ENCODE peak calls at places on chromosomes 16 and 17, in six cellular contexts. One of them, this sample, is unnamed.

GRCh38 chr17:77128895-77129567 is 11.7 kb upstream of the SEC14L1 start:
- DNase-seq in neuronal stem cell: no peak
- DNase-seq in mesenchymal stem cell: no peak
- DNase-seq in mesendoderm: no peak
- DNase-seq in H9: no peak
- DNase-seq in H1: no peak
- DNase-seq in this sample: no peak

GRCh38 chr17:55641559-55642160 is 81.0 kb downstream of the TMEM100 start:
- DNase-seq in neuronal stem cell: no peak
- DNase-seq in mesenchymal stem cell: peak
- DNase-seq in mesendoderm: peak
- DNase-seq in H9: peak
- DNase-seq in H1: peak
- DNase-seq in this sample: peak

GRCh38 chr16:8541868-8542267 is 48.4 kb downstream of the TMEM114 start:
- DNase-seq in neuronal stem cell: no peak
- DNase-seq in mesenchymal stem cell: no peak
- DNase-seq in mesendoderm: no peak
- DNase-seq in H9: no peak
- DNase-seq in H1: no peak
- DNase-seq in this sample: no peak

GRCh38 chr17:71966459-71967313 is 154.1 kb upstream of the SOX9 start:
- DNase-seq in neuronal stem cell: no peak
- DNase-seq in mesenchymal stem cell: no peak
- DNase-seq in mesendoderm: no peak
- DNase-seq in H9: no peak
- DNase-seq in H1: no peak
- DNase-seq in this sample: no peak

GRCh38 chr16:16151315-16151714 is 72.0 kb downstream of the ABCC6 start:
- DNase-seq in neuronal stem cell: no peak
- DNase-seq in mesenchymal stem cell: no peak
- DNase-seq in mesendoderm: no peak
- DNase-seq in H9: no peak
- DNase-seq in H1: no peak
- DNase-seq in this sample: peak

GRCh38 chr16:85614338-85615013 is 1.4 kb downstream of the GSE1 start:
- DNase-seq in neuronal stem cell: peak
- DNase-seq in mesenchymal stem cell: peak
- DNase-seq in mesendoderm: no peak
- DNase-seq in H9: no peak
- DNase-seq in H1: no peak
- DNase-seq in this sample: no peak

GRCh38 chr17:65896889-65897288 is 295.0 kb downstream of the CEP112 start:
- DNase-seq in neuronal stem cell: no peak
- DNase-seq in mesenchymal stem cell: no peak
- DNase-seq in mesendoderm: no peak
- DNase-seq in H9: no peak
- DNase-seq in H1: no peak
- DNase-seq in this sample: no peak

GRCh38 chr16:70375636-70376611 is 29.2 kb downstream of the DDX19A start:
- DNase-seq in neuronal stem cell: no peak
- DNase-seq in mesenchymal stem cell: no peak
- DNase-seq in mesendoderm: peak
- DNase-seq in H9: no peak
- DNase-seq in H1: no peak
- DNase-seq in this sample: no peak

GRCh38 chr16:65125871-65126270 is 4.0 kb upstream of the CDH11 start:
- DNase-seq in neuronal stem cell: no peak
- DNase-seq in mesenchymal stem cell: peak
- DNase-seq in mesendoderm: peak
- DNase-seq in H9: no peak
- DNase-seq in H1: no peak
- DNase-seq in this sample: peak

GRCh38 chr17:3527468-3527867 is 30.1 kb downstream of the TRPV3 start:
- DNase-seq in neuronal stem cell: no peak
- DNase-seq in mesenchymal stem cell: no peak
- DNase-seq in mesendoderm: no peak
- DNase-seq in H9: no peak
- DNase-seq in H1: no peak
- DNase-seq in this sample: no peak

GRCh38 chr17:64133546-64134215 is 3.7 kb upstream of the ERN1 start:
- DNase-seq in neuronal stem cell: peak
- DNase-seq in mesenchymal stem cell: peak
- DNase-seq in mesendoderm: peak
- DNase-seq in H9: peak
- DNase-seq in H1: no peak
- DNase-seq in this sample: peak

GRCh38 chr17:72587773-72588511 is 467.1 kb downstream of the SOX9 start:
- DNase-seq in neuronal stem cell: no peak
- DNase-seq in mesenchymal stem cell: peak
- DNase-seq in mesendoderm: no peak
- DNase-seq in H9: no peak
- DNase-seq in H1: no peak
- DNase-seq in this sample: peak

GRCh38 chr17:78096093-78096492 is 32.5 kb downstream of the TMC6 start:
- DNase-seq in neuronal stem cell: no peak
- DNase-seq in mesenchymal stem cell: no peak
- DNase-seq in mesendoderm: no peak
- DNase-seq in H9: no peak
- DNase-seq in H1: no peak
- DNase-seq in this sample: no peak

GRCh38 chr16:55561319-55561848 is 5.1 kb upstream of the CAPNS2 start:
- DNase-seq in neuronal stem cell: no peak
- DNase-seq in mesenchymal stem cell: no peak
- DNase-seq in mesendoderm: no peak
- DNase-seq in H9: no peak
- DNase-seq in H1: no peak
- DNase-seq in this sample: no peak

GRCh38 chr17:80948961-80949450 is 42.6 kb upstream of the CHMP6 start:
- DNase-seq in neuronal stem cell: no peak
- DNase-seq in mesenchymal stem cell: no peak
- DNase-seq in mesendoderm: no peak
- DNase-seq in H9: no peak
- DNase-seq in H1: no peak
- DNase-seq in this sample: no peak

GRCh38 chr16:1216296-1216619 is 8.8 kb downstream of the TPSG1 start:
- DNase-seq in neuronal stem cell: no peak
- DNase-seq in mesenchymal stem cell: no peak
- DNase-seq in mesendoderm: no peak
- DNase-seq in H9: no peak
- DNase-seq in H1: no peak
- DNase-seq in this sample: no peak

GRCh38 chr17:77883213-77883650 is 75.3 kb upstream of the TNRC6C start:
- DNase-seq in neuronal stem cell: no peak
- DNase-seq in mesenchymal stem cell: no peak
- DNase-seq in mesendoderm: no peak
- DNase-seq in H9: no peak
- DNase-seq in H1: no peak
- DNase-seq in this sample: no peak

GRCh38 chr17:35973333-35974260 is 7.7 kb downstream of the CCL16 start:
- DNase-seq in neuronal stem cell: no peak
- DNase-seq in mesenchymal stem cell: peak
- DNase-seq in mesendoderm: peak
- DNase-seq in H9: no peak
- DNase-seq in H1: no peak
- DNase-seq in this sample: peak

GRCh38 chr17:45574376-45574775 is 83.9 kb upstream of the PLEKHM1 start:
- DNase-seq in neuronal stem cell: no peak
- DNase-seq in mesenchymal stem cell: peak
- DNase-seq in mesendoderm: no peak
- DNase-seq in H9: no peak
- DNase-seq in H1: no peak
- DNase-seq in this sample: peak
- H2BK15ac ChIP-seq in neuronal stem cell: no peak
- H2BK15ac ChIP-seq in mesenchymal stem cell: no peak
- H2BK15ac ChIP-seq in mesendoderm: no peak
- H2BK15ac ChIP-seq in H9: no peak
- H2BK15ac ChIP-seq in H1: no peak
- H2BK15ac ChIP-seq in this sample: no peak

DNA sequence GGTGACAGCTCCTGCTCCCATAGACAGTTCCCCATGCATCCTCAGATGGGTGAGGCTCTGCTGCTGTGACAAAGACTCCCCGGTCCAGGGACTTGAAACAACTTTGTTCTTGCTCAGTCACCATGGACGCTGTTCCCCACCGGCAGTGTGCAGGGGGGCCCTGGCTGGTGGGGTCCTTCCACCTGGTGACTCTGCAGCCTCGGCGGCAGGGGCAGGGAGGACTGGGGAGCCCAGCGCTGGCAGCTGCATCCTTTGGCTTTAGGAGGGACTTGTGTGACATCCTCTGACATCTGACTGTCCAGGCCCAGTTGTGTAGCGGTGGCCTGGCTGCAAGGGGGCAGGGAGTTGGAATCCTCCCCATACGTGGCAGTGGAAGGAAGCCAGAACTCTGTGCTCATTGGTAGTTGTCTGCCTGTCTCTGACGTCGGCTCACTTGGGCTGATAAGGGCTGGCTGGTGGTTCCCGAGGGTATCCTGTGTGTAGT is 107.3 kb downstream of the CMIP start:
- DNase-seq in neuronal stem cell: no peak
- DNase-seq in mesenchymal stem cell: peak
- DNase-seq in mesendoderm: no peak
- DNase-seq in H9: no peak
- DNase-seq in H1: no peak
- DNase-seq in this sample: peak
- H2BK5ac ChIP-seq in neuronal stem cell: peak
- H2BK5ac ChIP-seq in mesenchymal stem cell: no peak
- H2BK5ac ChIP-seq in mesendoderm: no peak
- H2BK5ac ChIP-seq in H9: no peak
- H2BK5ac ChIP-seq in H1: no peak
- H2BK5ac ChIP-seq in this sample: no peak

GRCh38 chr17:7216242-7217112 is 3.2 kb downstream of the DLG4 start:
- DNase-seq in neuronal stem cell: no peak
- DNase-seq in mesenchymal stem cell: no peak
- DNase-seq in mesendoderm: no peak
- DNase-seq in H9: no peak
- DNase-seq in H1: no peak
- DNase-seq in this sample: no peak

GRCh38 chr17:7215652-7216139 is 3.9 kb downstream of the DLG4 start:
- DNase-seq in neuronal stem cell: no peak
- DNase-seq in mesenchymal stem cell: peak
- DNase-seq in mesendoderm: peak
- DNase-seq in H9: peak
- DNase-seq in H1: no peak
- DNase-seq in this sample: peak

GRCh38 chr17:7218774-7219173 is 862 bp downstream of the DLG4 start:
- DNase-seq in neuronal stem cell: no peak
- DNase-seq in mesenchymal stem cell: no peak
- DNase-seq in mesendoderm: no peak
- DNase-seq in H9: no peak
- DNase-seq in H1: no peak
- DNase-seq in this sample: no peak

GRCh38 chr17:7218166-7218565 is 1.5 kb downstream of the DLG4 start:
- DNase-seq in neuronal stem cell: no peak
- DNase-seq in mesenchymal stem cell: no peak
- DNase-seq in mesendoderm: no peak
- DNase-seq in H9: no peak
- DNase-seq in H1: no peak
- DNase-seq in this sample: no peak

GRCh38 chr17:7217113-7217987 is 2.3 kb downstream of the DLG4 start:
- DNase-seq in neuronal stem cell: no peak
- DNase-seq in mesenchymal stem cell: peak
- DNase-seq in mesendoderm: peak
- DNase-seq in H9: peak
- DNase-seq in H1: no peak
- DNase-seq in this sample: peak
- H2BK15ac ChIP-seq in neuronal stem cell: peak
- H2BK15ac ChIP-seq in mesenchymal stem cell: peak
- H2BK15ac ChIP-seq in mesendoderm: peak
- H2BK15ac ChIP-seq in H9: no peak
- H2BK15ac ChIP-seq in H1: no peak
- H2BK15ac ChIP-seq in this sample: peak

GRCh38 chr17:45948498-45948880 is 50.6 kb upstream of the STH start:
- DNase-seq in neuronal stem cell: no peak
- DNase-seq in mesenchymal stem cell: no peak
- DNase-seq in mesendoderm: peak
- DNase-seq in H9: no peak
- DNase-seq in H1: no peak
- DNase-seq in this sample: no peak
- H2BK5ac ChIP-seq in neuronal stem cell: no peak
- H2BK5ac ChIP-seq in mesenchymal stem cell: no peak
- H2BK5ac ChIP-seq in mesendoderm: peak
- H2BK5ac ChIP-seq in H9: no peak
- H2BK5ac ChIP-seq in H1: no peak
- H2BK5ac ChIP-seq in this sample: no peak

DNA sequence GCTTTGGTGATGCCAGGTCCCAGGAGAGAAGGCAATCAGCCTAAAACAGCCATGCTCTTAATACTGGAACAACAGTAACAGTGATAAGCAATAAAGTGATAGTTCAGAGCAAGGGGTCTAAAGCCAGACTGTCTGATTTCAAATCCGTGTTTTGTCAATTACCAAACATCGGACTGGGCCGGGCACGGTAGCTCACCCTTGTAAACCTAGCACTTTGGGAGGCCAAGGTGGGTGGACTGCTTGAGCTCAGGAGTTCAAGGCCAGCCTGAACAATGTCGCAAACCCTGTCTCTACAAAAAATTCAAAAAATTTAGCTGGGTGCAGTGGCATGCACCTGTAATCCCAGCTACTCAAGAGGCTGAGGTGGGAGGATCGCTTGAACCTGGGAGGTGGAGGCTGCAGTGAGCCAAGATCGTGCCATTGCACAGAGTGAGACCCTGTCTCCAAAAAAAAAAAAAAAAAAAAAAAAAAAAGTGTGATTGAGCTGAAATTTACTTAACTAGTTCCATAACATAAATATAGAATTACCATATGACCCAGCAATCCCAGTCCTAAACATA is 5.1 kb downstream of the COPRS start:
- DNase-seq in neuronal stem cell: no peak
- DNase-seq in mesenchymal stem cell: no peak
- DNase-seq in mesendoderm: no peak
- DNase-seq in H9: no peak
- DNase-seq in H1: no peak
- DNase-seq in this sample: no peak
- H2BK15ac ChIP-seq in neuronal stem cell: no peak
- H2BK15ac ChIP-seq in mesenchymal stem cell: no peak
- H2BK15ac ChIP-seq in mesendoderm: no peak
- H2BK15ac ChIP-seq in H9: no peak
- H2BK15ac ChIP-seq in H1: no peak
- H2BK15ac ChIP-seq in this sample: no peak

This sample was measured in IMR-90.